ENCODE peak calls at places on chromosomes 12 and 14, in four cellular contexts. O is HepG2, R is GM12878, N is upper lobe of left lung. V is an unnamed sample. For H3K4me1, the result is how much of the 10 kb centered on the place peaks cover.

GRCh38 chr14:96001866-96002510 is 37.2 kb upstream of the C14orf132 start:
- DNase-seq in O (no peak), N (no peak), R (no peak), V (no peak)

GRCh38 chr12:93149228-93149627 is 220.1 kb upstream of the EEA1 start:
- DNase-seq in N (no peak), O (no peak), R (no peak), V (no peak)

GRCh38 chr12:70052931-70053497 is 190.2 kb upstream of the CNOT2 start:
- DNase-seq in O (peak), R (no peak), N (peak), V (no peak)

GRCh38 chr14:93962701-93963601 is 13.4 kb downstream of the ASB2 start:
- DNase-seq in N (peak), R (peak), O (no peak), V (no peak)

GRCh38 chr14:94904636-94905035 is 134.7 kb upstream of the GSC start:
- DNase-seq in R (no peak), N (no peak), O (no peak), V (no peak)

GRCh38 chr14:89856871-89857345 is 97.6 kb downstream of the EFCAB11 start:
- DNase-seq in R (no peak), N (no peak), O (no peak), V (no peak)

GRCh38 chr14:100898465-100898864 is 5.1 kb downstream of the RTL1 start:
- DNase-seq in O (no peak), R (no peak), N (no peak), V (no peak)

GRCh38 chr14:75183225-75183624 is 6.8 kb upstream of the TMED10 start:
- DNase-seq in N (no peak), R (no peak), O (no peak), V (no peak)

GRCh38 chr14:102729825-102730224 is 47.4 kb upstream of the TRAF3 start:
- DNase-seq in N (peak), O (no peak), R (no peak), V (no peak)

GRCh38 chr14:59919582-59920377 is at the start of gene LRRC9:
- DNase-seq in R (no peak), N (peak), O (peak), V (peak)

GRCh38 chr14:87411370-87411769 is 581.6 kb downstream of the GALC start:
- DNase-seq in R (no peak), O (no peak), N (no peak), V (no peak)

GRCh38 chr12:93115646-93116045 is 186.6 kb upstream of the EEA1 start:
- DNase-seq in N (no peak), O (no peak), R (no peak), V (no peak)

GRCh38 chr12:127998936-127999467 is 268.0 kb upstream of the TMEM132C start:
- DNase-seq in R (no peak), O (no peak), N (no peak), V (no peak)

GRCh38 chr14:68015356-68016242 is 196.0 kb downstream of the RAD51B start:
- DNase-seq in N (no peak), R (no peak), O (no peak), V (no peak)

GRCh38 chr14:63565448-63565847 is 22.3 kb upstream of the PPP2R5E start:
- DNase-seq in N (no peak), R (no peak), O (no peak), V (no peak)

GRCh38 chr14:51912112-51912786 is 51.8 kb downstream of the GNG2 start:
- DNase-seq in O (no peak), N (no peak), R (no peak), V (no peak)

GRCh38 chr12:108584456-108585065 is 13.3 kb downstream of the TMEM119 start:
- DNase-seq in N (no peak), O (no peak), R (no peak), V (no peak)
- TF ChIP-seq POLR2AphosphoS5 in N (no peak), O (no peak), R (no peak), V (no peak)

DNA sequence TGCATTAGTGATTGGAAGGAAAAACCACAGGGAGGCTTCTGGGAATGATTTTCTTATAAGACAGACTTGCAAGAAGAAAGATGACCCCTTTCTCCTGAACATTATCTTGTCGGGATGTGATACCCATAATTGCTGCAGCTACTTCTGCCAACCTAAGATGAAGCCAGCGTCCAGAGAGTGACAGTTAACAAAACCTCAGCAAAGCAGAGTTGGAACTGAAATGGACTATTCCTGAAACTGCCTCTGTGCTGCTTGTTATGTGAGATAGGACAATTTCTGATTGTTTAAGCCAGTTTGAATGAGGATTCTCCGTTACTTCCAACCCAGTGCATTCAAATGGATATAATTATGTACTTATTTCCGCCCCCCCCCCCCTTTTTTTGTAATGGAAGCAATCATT is 204.5 kb downstream of the ERC1 start:
- DNase-seq in N (no peak), O (no peak), R (no peak), V (no peak)
- H3K4me1 ChIP-seq in N (under half), O (under half), R (under half), V (under half)

GRCh38 chr14:65102441-65103149 is at the start of gene MAX:
- DNase-seq in N (peak), O (peak), R (peak), V (peak)
- TF ChIP-seq POLR2AphosphoS5 in N (peak), O (peak), R (peak), V (peak)

DNA sequence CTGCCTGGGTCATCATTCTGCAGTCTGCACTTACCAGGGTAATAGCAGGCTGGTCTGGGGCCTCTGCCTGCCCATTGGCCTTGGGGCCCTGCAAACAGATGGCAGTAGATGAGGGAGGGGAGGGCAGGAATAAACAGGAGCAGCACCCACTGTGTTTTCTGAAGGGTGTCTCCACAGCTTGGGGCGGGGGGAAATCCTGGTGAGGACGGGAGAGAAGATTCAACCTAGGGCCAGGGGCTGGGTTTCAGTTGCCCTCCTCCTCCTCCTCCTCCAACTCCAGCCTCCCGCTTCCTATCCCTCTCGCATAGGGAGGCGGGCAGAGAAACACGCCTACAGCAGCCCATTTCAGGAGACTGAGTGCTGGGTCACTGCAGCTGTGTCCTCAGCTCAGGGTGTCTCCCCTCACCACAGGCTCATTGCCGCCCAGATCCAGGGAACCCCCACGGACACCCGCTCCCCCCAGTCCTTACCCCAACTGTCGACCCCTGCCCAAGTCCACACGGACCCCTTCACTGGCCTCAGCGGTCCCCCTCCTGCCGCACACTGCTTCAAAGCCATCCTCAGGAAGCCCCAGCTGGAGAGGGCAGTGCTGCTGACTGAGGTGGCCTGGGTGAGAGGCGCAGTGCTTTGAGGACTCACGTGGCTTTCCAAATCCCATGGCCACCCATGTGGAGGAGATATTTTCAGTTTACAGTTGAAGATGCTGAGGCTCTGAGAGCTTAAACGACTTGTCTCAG is 9.1 kb upstream of the KRT80 start:
- DNase-seq in N (no peak), O (no peak), R (no peak), V (no peak)
- H3K4me1 ChIP-seq in N (half or more), O (under half), R (under half), V (under half)

GRCh38 chr14:69152944-69153847 is at the start of gene DCAF5:
- DNase-seq in O (peak), R (peak), N (peak), V (peak)

GRCh38 chr14:69153848-69154208 is 909 bp upstream of the DCAF5 start:
- DNase-seq in R (no peak), N (peak), O (peak), V (peak)

GRCh38 chr14:69152181-69152943 is 557 bp downstream of the DCAF5 start:
- DNase-seq in O (peak), R (no peak), N (peak), V (peak)

GRCh38 chr14:69156224-69156623 is 3.3 kb upstream of the DCAF5 start:
- DNase-seq in R (no peak), O (no peak), N (no peak), V (no peak)

GRCh38 chr14:69154779-69155178 is 1.9 kb upstream of the DCAF5 start:
- DNase-seq in N (peak), R (no peak), O (peak), V (no peak)
- TF ChIP-seq POLR2AphosphoS5 in N (peak), R (no peak), O (no peak), V (no peak)

DNA sequence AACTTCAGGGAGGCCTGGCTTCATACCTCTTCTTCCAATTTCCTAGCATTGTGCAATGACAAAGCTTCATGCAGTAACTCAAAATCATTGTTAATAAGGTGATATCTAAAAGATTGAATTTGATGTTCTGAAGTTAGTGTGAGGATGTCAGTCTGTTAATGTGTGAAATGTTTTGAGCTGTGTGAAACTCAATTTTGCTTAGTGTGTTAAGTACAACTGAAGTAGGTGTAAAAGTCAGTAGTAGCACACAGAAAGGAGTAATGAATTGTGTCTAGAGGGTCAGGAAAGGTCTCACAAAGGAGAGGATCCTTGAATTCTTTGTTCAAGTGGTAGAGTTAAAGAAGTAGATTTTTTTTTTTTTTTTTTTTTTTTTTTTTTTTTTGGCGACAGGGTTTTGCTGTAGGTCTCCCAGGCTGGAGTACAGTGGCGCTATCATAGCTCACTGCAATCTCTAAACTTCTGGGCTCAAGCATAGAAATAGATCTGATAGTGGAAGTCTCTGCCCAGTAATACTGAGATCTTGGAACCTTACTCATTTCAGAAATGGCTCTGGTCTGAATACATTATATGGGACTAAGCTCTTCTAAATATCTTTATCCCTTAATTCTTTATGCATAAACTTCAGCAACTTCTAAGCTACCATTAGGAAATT is 63.9 kb downstream of the FUT8 start:
- DNase-seq in O (no peak), R (peak), N (no peak), V (no peak)
- H3K4me1 ChIP-seq in O (under half), R (under half), N (under half), V (under half)

GRCh38 chr14:85529803-85530574 is at the start of gene FLRT2:
- DNase-seq in R (no peak), O (no peak), N (no peak), V (no peak)
- TF ChIP-seq POLR2AphosphoS5 in R (no peak), O (no peak), N (no peak), V (no peak)

DNA sequence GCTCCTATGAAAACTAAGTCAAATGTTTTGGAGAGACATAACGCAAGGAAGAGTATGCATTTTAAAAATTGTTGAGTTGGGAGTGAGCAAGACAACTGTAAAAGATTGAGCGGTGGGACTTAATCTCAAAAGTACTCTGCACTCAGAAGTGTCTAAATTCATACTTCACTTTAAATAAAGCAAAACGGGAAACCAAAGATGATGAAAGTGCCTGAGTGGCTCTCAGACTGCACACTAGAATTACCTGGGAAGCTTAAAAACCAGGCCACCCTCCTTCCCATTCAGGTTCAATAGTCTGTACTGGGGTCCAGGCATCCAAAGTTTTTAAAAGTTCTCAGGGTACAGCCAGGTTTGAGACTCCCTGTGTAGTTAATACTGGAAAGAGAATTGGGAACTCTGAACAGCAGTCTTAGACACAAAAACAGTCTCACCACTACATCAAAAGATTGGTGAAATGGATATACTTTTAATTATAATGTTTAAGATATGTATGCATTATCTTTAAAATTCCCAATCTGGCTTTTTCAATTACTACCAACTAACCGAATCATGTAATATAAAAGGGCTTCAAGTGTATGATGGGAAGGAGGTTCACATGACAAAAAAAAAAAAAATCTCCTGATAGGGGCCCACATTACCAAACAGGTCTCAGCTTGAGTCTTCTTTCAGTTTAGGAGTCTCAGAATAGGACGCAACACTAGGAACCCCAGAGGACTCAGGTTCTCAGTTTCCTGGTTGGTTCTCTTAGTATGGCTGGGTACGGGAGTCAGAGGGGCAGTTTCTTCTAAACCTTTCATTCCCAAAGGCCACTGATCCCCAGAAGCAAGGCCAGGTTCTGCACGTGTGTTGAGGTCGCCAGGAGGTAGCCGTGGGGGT is 1.0 kb downstream of the HOMEZ start:
- DNase-seq in O (peak), N (no peak), R (no peak), V (peak)
- H3K4me1 ChIP-seq in O (under half), N (under half), R (under half), V (under half)